ENCODE peak calls at places on chromosomes 16 and 17, in nine cellular contexts. K is cardiac fibroblast, N is psoas muscle, G is foreskin fibroblast, E is pancreas, X is A549, O is SK-N-SH, F is vagina, L is AG09309. V is an unnamed sample.

GRCh38 chr16:57508084-57508425 is 21.8 kb upstream of the DOK4 start:
- DNase-seq in K (no peak), N (no peak), G (no peak), E (no peak), X (no peak), O (peak), F (no peak), L (no peak), V (no peak)

GRCh38 chr16:83720213-83720612 is 87.6 kb upstream of the HSBP1 start:
- DNase-seq in K (no peak), N (no peak), G (no peak), E (no peak), X (no peak), O (no peak), F (no peak), L (no peak), V (no peak)

GRCh38 chr17:38674013-38674748 is 576 bp downstream of the EPOP start:
- DNase-seq in K (no peak), N (peak), G (peak), E (no peak), X (peak), O (peak), F (no peak), L (no peak), V (no peak)

GRCh38 chr17:17877548-17878358 is 41.0 kb upstream of the SREBF1 start:
- DNase-seq in K (peak), N (peak), G (peak), E (peak), X (no peak), O (peak), F (no peak), L (peak), V (peak)

GRCh38 chr17:50214986-50215730 is 13.7 kb upstream of the COL1A1 start:
- DNase-seq in K (no peak), N (no peak), G (peak), E (no peak), X (no peak), O (no peak), F (no peak), L (no peak), V (no peak)

GRCh38 chr16:9836118-9836736 is 346.0 kb downstream of the GRIN2A start:
- DNase-seq in K (peak), N (no peak), G (peak), E (no peak), X (no peak), O (no peak), F (no peak), L (no peak), V (no peak)

GRCh38 chr16:58426095-58426494 is 33.8 kb downstream of the GINS3 start:
- DNase-seq in K (no peak), N (no peak), G (no peak), E (no peak), X (no peak), O (no peak), F (no peak), L (no peak), V (no peak)

GRCh38 chr16:24815052-24815451 is 30.7 kb upstream of the SLC5A11 start:
- DNase-seq in K (no peak), N (no peak), G (no peak), E (no peak), X (no peak), O (no peak), F (no peak), L (no peak), V (no peak)

GRCh38 chr16:9062301-9062700 is 29.1 kb upstream of the HAPSTR1 start:
- DNase-seq in K (no peak), N (no peak), G (no peak), E (no peak), X (no peak), O (no peak), F (no peak), L (no peak), V (no peak)

GRCh38 chr16:82241469-82242052 is 71.5 kb upstream of the MPHOSPH6 start:
- DNase-seq in K (no peak), N (no peak), G (no peak), E (no peak), X (no peak), O (no peak), F (no peak), L (no peak), V (no peak)

GRCh38 chr17:19573075-19573474 is 39.4 kb downstream of the SLC47A1 start:
- DNase-seq in K (no peak), N (no peak), G (peak), E (no peak), X (no peak), O (no peak), F (no peak), L (no peak), V (no peak)

GRCh38 chr17:70208825-70209555 is 39.7 kb downstream of the KCNJ2 start:
- DNase-seq in K (no peak), N (no peak), G (no peak), E (no peak), X (no peak), O (no peak), F (no peak), L (no peak), V (no peak)

GRCh38 chr16:346587-346986 is 5.9 kb downstream of the AXIN1 start:
- DNase-seq in K (no peak), N (no peak), G (peak), E (no peak), X (no peak), O (no peak), F (no peak), L (no peak), V (no peak)

GRCh38 chr17:82490512-82491195 is 28.9 kb upstream of the FOXK2 start:
- DNase-seq in K (no peak), N (no peak), G (no peak), E (no peak), X (no peak), O (no peak), F (no peak), L (no peak), V (no peak)

GRCh38 chr17:72467841-72468653 is 347.2 kb downstream of the SOX9 start:
- DNase-seq in K (peak), N (no peak), G (peak), E (no peak), X (no peak), O (no peak), F (no peak), L (peak), V (no peak)

GRCh38 chr17:83009414-83010322 is 69.7 kb upstream of the METRNL start:
- DNase-seq in K (no peak), N (no peak), G (no peak), E (no peak), X (no peak), O (peak), F (peak), L (no peak), V (no peak)

GRCh38 chr16:56749806-56750491 is 20.0 kb downstream of the NUP93 start:
- DNase-seq in K (peak), N (no peak), G (no peak), E (no peak), X (no peak), O (no peak), F (no peak), L (no peak), V (no peak)

GRCh38 chr16:83402969-83403368 is 404.8 kb upstream of the HSBP1 start:
- DNase-seq in K (peak), N (no peak), G (peak), E (no peak), X (no peak), O (no peak), F (no peak), L (no peak), V (no peak)

GRCh38 chr17:67628580-67629013 is 89.1 kb upstream of the NOL11 start:
- DNase-seq in K (no peak), N (no peak), G (peak), E (peak), X (peak), O (peak), F (no peak), L (no peak), V (no peak)

GRCh38 chr16:71780521-71781089 is 28.0 kb downstream of the AP1G1 start:
- DNase-seq in K (no peak), N (no peak), G (no peak), E (no peak), X (no peak), O (no peak), F (no peak), L (no peak), V (no peak)

DNA sequence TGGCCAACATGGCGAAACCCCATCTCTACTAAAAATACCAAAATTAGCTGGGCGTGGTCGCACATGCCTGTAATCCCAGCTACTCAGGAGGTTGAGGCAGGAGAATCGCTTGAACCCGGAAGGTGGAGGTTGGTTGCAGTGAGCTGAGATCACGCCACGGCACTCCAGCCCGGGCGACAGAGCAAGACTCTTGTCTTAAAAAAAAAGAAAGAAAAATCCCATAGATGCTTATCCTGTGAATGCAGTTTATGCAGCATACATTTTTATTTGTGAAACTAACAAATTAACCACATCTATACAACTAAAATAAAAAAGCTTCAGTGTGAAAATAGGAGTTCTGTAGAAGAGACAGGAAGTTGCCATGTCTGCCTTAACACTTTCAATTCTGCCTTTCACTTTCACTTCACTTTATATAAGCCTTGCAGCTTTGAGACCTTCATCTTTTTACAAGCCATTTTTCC is 7.1 kb downstream of the IGSF6 start:
- DNase-seq in K (peak), N (no peak), G (no peak), E (no peak), X (no peak), O (no peak), F (no peak), L (no peak), V (no peak)
- H3K4me3 ChIP-seq in K (peak), N (peak), G (no peak), E (peak), X (no peak), O (no peak), F (peak), L (no peak), V (no peak)

GRCh38 chr17:6713130-6713917 is at the start of gene SLC13A5:
- DNase-seq in K (peak), N (peak), G (peak), E (no peak), X (peak), O (peak), F (no peak), L (no peak), V (no peak)
- TF ChIP-seq CTCF in K (peak), N (peak), G (peak), E (no peak), X (peak), O (peak), F (no peak), L (peak), V (peak)

GRCh38 chr16:31184888-31185287 is 4.9 kb downstream of the FUS start:
- DNase-seq in K (no peak), N (no peak), G (no peak), E (no peak), X (no peak), O (no peak), F (no peak), L (no peak), V (no peak)

GRCh38 chr16:31185339-31185738 is 5.4 kb downstream of the FUS start:
- DNase-seq in K (no peak), N (no peak), G (no peak), E (no peak), X (no peak), O (no peak), F (no peak), L (no peak), V (no peak)

GRCh38 chr16:31186930-31187807 is 7.2 kb downstream of the FUS start:
- DNase-seq in K (no peak), N (no peak), G (no peak), E (no peak), X (no peak), O (no peak), F (no peak), L (no peak), V (no peak)

GRCh38 chr16:31187808-31188189 is 7.9 kb downstream of the FUS start:
- DNase-seq in K (no peak), N (no peak), G (no peak), E (no peak), X (no peak), O (no peak), F (no peak), L (no peak), V (no peak)

DNA sequence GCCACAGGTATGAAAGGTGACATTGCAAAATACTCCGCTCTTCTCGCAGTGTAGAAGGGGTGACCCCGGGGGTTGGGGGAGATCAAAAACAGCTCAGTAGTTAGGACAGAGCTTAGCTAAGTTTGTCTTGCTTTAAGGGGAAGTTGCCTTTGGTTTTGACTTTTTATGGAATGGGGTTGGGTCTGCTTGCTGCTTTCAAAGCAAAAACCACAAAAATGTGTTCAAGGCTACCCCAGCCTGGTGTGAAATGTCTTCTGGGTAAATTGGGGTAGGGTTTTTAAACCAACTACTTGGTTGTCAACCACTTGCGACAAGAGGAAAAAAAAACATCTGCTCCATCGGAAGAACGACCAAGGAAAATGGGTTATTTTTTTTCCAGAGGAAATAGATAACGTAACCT is 6.2 kb downstream of the FUS start:
- DNase-seq in K (no peak), N (no peak), G (no peak), E (no peak), X (no peak), O (no peak), F (no peak), L (no peak), V (no peak)
- H3K4me3 ChIP-seq in K (no peak), N (no peak), G (no peak), E (no peak), X (no peak), O (no peak), F (no peak), L (no peak), V (no peak)

GRCh38 chr16:85371948-85372347 is 241.2 kb upstream of the GSE1 start:
- DNase-seq in K (no peak), N (no peak), G (no peak), E (no peak), X (no peak), O (no peak), F (no peak), L (no peak), V (no peak)

GRCh38 chr16:85370543-85370880 is 242.6 kb upstream of the GSE1 start:
- DNase-seq in K (no peak), N (no peak), G (no peak), E (no peak), X (no peak), O (no peak), F (no peak), L (no peak), V (no peak)

GRCh38 chr16:85369060-85369459 is 244.1 kb upstream of the GSE1 start:
- DNase-seq in K (no peak), N (no peak), G (no peak), E (no peak), X (no peak), O (no peak), F (no peak), L (no peak), V (no peak)

GRCh38 chr16:85370881-85371651 is 242.1 kb upstream of the GSE1 start:
- DNase-seq in K (no peak), N (peak), G (peak), E (no peak), X (no peak), O (peak), F (no peak), L (no peak), V (no peak)

DNA sequence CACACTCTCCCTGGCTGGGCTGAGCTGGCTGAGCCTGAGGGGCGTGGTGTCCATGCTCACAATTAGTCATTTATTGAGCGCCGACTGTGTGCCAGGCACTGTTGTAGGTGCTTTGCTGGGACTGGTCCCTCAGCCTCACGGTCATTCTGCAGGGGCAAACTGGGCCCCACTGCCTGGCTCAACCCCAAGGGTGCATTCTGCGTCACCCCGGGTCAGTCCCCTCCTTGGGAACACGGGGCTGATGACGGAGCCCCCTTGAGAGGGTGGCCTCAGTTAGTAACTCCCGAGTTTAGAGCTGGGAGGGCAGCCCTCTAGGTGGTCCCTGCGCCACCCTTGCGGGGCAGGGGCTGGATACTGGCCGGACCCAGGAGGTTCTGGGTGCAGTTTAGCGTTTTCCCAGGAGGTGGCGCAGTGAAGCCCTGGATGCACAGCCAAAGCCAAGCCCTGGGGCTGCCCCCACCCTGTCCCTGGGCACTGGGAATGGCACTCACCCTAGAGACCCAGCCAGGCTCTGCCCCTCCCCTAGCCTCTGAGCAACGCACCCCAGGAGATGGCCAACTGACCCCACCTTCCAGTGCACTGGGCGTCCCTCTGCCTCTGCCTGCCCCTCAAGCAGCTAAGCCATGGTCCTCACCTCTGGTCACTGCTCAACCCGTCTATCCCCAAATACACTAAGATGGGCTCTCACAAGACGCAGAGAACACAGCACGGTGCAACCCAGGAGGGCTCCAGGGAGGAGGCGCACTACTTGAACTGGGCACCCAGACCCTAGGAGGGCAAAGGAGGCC is 243.2 kb upstream of the GSE1 start:
- DNase-seq in K (peak), N (peak), G (peak), E (no peak), X (peak), O (peak), F (no peak), L (no peak), V (no peak)
- TF ChIP-seq CTCF in K (peak), N (peak), G (peak), E (peak), X (peak), O (peak), F (peak), L (peak), V (peak)

DNA sequence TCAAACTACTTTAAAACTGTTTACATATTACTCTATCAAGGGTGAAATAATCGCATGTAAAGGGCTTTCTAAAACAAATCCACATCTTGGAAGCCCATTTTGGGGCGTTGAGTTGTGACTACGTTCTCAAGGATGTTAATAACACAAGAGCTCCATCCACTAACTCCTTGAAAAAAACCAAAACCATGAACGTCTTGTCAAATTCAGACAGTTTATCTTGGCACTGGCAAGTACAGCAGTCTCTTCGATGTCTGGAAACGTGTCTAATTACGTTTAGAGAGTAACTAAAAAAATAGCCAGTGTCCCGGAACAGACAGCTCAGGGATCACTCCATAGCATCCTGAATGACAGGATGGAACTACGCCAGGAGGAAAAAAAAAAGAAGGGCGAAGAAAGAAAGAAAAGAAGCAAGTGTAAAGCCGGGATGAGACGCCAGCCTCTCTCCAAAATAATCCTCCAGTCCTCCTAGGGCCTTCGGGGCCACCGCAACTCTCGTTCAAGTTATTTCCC is 965 bp downstream of the MYO1D start:
- DNase-seq in K (peak), N (no peak), G (peak), E (no peak), X (no peak), O (no peak), F (no peak), L (no peak), V (no peak)
- H3K4me3 ChIP-seq in K (peak), N (peak), G (peak), E (peak), X (peak), O (peak), F (peak), L (peak), V (peak)

GRCh38 chr17:7886227-7887037 is 2.2 kb upstream of the CHD3 start:
- DNase-seq in K (peak), N (no peak), G (peak), E (peak), X (peak), O (peak), F (no peak), L (no peak), V (no peak)
- TF ChIP-seq CTCF in K (peak), N (no peak), G (no peak), E (no peak), X (no peak), O (no peak), F (no peak), L (no peak), V (no peak)

DNA sequence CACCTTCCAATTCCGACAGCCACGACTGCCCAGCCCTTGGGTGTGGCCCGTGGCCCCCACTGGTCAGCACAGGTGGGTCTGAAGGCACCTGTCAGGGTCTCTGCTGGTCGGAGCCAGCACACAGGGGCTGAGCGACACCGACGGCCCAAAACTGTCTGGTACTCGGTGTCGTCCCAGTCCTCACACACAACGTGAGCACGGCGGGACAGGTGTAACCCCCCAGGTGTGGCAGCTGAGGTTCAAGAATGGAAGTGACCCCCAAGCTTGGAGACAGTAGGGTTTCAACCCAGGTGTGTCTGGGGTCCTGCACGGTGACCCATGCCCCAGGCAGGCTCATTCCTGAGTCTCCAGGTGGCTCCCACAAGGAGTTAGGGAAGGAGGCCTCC is 1.0 kb downstream of the GALNS start:
- DNase-seq in K (no peak), N (no peak), G (no peak), E (no peak), X (no peak), O (no peak), F (no peak), L (no peak), V (no peak)
- H3K4me3 ChIP-seq in K (peak), N (peak), G (peak), E (peak), X (peak), O (peak), F (peak), L (peak), V (peak)

DNA sequence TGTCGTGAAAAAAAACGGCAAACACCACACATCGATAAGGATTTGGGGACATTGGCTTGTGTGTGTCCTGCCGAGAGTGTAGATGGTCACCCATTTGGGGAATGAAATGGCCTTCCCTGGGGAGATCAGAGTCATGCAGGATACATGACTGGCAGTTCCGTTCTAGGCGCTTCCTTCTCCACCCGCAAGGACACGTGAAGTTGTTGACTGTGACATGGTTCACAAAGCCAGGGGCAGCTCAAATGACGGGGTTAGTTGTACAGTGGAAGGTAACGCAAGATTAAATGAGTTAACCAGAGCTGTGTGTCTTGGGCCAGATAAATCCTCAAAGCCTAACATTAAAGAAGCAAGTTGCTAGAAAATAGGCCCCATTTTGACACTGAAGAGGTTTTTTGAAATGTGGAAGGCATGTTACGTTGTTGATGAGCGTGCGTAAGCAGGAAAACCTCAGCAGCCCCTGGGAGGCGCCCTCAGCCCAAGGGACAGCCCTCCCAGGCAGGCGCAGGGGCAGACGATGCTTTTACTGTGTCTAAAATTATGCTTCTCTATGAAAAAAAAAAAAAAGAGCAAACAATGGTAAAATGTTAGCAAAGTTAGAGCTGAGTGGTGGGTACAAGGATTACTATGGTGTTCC is 35.9 kb upstream of the CHMP6 start:
- DNase-seq in K (no peak), N (no peak), G (no peak), E (no peak), X (no peak), O (no peak), F (no peak), L (no peak), V (no peak)
- TF ChIP-seq CTCF in K (no peak), N (no peak), G (no peak), E (no peak), X (no peak), O (no peak), F (no peak), L (no peak), V (no peak)

GRCh38 chr17:20992987-20993862 is 49.6 kb downstream of the USP22 start:
- DNase-seq in K (peak), N (peak), G (peak), E (peak), X (peak), O (peak), F (no peak), L (peak), V (peak)
- H3K4me3 ChIP-seq in K (no peak), N (peak), G (no peak), E (no peak), X (no peak), O (peak), F (no peak), L (peak), V (no peak)